ENCODE peak calls at places on chromosomes 16 and 17, in six cellular contexts. T is HCT116, Z is H1, F is K562, V is GM12878, G is HepG2. I is an unnamed sample.
A peak's percentile ranks its signal among the peaks of the same experiment; 100 is the strongest.

GRCh38 chr16:68760671-68761275 is 23.7 kb downstream of the CDH1 start:
- DNase-seq in V (peak; percentile 95), Z (no peak), G (peak; percentile 87), T (no peak), F (peak; percentile 54), I (no peak)

GRCh38 chr16:528111-529011 is 849 bp downstream of the CAPN15 start:
- DNase-seq in Z (no peak), T (no peak), G (no peak), F (peak; percentile 60), V (no peak), I (no peak)

GRCh38 chr16:31451681-31452351 is 7.5 kb upstream of the ARMC5 start:
- DNase-seq in T (peak; percentile 65), Z (no peak), G (peak; percentile 81), V (no peak), F (peak; percentile 69), I (no peak)

GRCh38 chr17:74852237-74853047 is 7.2 kb downstream of the GRIN2C start:
- DNase-seq in T (peak; percentile 27), F (peak; percentile 89), V (no peak), Z (peak; percentile 71), G (peak; percentile 67), I (peak; percentile 72)

GRCh38 chr17:46989637-46990431 is 10.8 kb upstream of the RPRML start:
- DNase-seq in F (no peak), T (no peak), Z (no peak), V (no peak), G (no peak), I (no peak)

GRCh38 chr16:68319185-68319908 is 8.5 kb downstream of the PRMT7 start:
- DNase-seq in G (no peak), T (no peak), V (no peak), Z (no peak), F (no peak), I (no peak)

GRCh38 chr16:22859925-22860324 is 46.0 kb downstream of the HS3ST2 start:
- DNase-seq in V (no peak), Z (peak; percentile 25), G (no peak), T (no peak), F (no peak), I (peak; percentile 71)

GRCh38 chr16:3882531-3882930 is 2.0 kb upstream of the CREBBP start:
- DNase-seq in V (no peak), F (no peak), G (no peak), T (no peak), Z (no peak), I (no peak)

GRCh38 chr17:8785547-8786412 is 13.4 kb downstream of the MFSD6L start:
- DNase-seq in T (peak; percentile 64), G (peak; percentile 47), Z (peak; percentile 78), V (no peak), F (peak; percentile 57), I (peak; percentile 55)
- TF ChIP-seq ZNF274 in T (no peak), G (no peak), Z (no peak), V (no peak), F (no peak), I (no peak)

GRCh38 chr17:29079887-29080286 is 36.9 kb downstream of the PIPOX start:
- DNase-seq in V (no peak), Z (no peak), F (no peak), T (no peak), G (no peak), I (no peak)

GRCh38 chr17:29079433-29079832 is 36.5 kb downstream of the PIPOX start:
- DNase-seq in Z (no peak), F (no peak), G (no peak), T (no peak), V (no peak), I (no peak)

GRCh38 chr17:29076722-29077121 is 33.8 kb downstream of the PIPOX start:
- DNase-seq in T (no peak), Z (no peak), G (no peak), F (no peak), V (no peak), I (no peak)

GRCh38 chr17:29077320-29077719 is 34.4 kb downstream of the PIPOX start:
- DNase-seq in G (no peak), Z (no peak), F (no peak), V (no peak), T (no peak), I (no peak)

DNA sequence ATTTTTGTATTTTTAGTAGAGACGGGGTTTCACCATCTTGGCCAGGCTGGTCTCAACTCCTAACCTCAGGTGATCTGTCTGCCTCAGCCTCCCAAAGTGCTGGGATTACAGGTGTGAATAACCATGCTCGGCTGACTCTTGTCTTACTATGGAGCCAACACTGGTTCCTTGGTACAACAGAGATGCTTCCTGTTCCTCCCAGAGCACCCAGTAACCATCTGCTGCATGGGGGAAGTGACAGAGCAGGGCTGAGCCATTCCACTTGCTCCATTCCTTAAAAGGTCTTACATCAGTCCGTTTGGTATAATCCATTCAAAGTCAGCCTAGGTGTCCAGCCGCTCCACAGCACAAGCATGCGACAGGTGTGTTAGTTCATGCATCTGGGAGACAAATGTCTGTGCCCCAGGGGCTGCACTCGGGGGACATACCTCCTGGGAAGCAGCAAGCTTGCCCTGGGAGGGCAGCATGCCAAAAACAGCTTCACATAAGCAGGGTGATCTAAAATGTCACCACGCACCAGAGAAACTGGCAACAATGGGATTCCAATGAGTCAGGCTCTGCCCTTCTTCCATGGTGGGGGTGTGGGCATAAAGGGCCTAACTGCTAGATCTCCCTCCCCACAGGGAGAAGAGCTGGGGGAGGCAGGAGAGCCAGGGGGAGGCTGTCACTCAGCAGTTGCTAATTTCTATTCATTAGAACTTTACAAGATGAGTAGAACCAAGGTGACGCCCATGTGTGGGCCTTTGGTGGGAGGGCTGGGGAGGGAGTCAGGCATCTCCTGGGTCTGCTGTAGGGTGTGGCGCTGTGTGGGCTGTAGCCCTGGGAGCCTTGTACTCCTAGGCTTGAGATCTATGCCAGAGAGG is 35.5 kb downstream of the PIPOX start:
- DNase-seq in V (no peak), G (no peak), T (peak; percentile 4), Z (no peak), F (no peak), I (no peak)
- TF ChIP-seq ZNF274 in V (no peak), G (no peak), T (no peak), Z (no peak), F (no peak), I (no peak)

DNA sequence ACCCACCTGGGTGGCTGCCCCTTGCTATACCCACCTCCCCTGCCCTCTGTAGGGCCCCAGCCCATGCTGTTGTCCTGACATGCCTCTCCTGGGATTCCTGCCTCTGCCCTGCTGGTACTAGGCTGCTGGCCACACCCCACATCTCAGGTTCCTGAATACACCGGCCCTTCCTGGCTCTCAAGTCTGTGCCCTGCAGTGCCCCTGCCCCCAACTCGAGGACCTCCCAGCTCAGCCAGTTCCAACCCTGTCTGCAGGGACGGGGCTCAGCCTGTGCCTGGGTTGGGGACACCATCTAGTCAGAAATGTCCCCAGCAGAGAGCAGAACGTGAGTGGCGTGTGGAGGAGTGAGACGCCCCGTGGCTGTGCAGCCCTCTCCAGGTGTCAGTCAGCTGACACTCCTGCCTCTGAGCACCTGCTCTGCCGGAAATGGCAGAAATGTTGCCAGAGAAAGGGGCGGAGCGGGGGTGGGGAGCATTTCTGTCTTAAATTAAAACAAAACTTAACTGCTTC is 28.7 kb downstream of the ACSF3 start:
- DNase-seq in G (no peak), V (no peak), T (no peak), Z (no peak), F (no peak), I (no peak)
- TF ChIP-seq ZNF274 in G (no peak), V (no peak), T (no peak), Z (no peak), F (no peak), I (no peak)

DNA sequence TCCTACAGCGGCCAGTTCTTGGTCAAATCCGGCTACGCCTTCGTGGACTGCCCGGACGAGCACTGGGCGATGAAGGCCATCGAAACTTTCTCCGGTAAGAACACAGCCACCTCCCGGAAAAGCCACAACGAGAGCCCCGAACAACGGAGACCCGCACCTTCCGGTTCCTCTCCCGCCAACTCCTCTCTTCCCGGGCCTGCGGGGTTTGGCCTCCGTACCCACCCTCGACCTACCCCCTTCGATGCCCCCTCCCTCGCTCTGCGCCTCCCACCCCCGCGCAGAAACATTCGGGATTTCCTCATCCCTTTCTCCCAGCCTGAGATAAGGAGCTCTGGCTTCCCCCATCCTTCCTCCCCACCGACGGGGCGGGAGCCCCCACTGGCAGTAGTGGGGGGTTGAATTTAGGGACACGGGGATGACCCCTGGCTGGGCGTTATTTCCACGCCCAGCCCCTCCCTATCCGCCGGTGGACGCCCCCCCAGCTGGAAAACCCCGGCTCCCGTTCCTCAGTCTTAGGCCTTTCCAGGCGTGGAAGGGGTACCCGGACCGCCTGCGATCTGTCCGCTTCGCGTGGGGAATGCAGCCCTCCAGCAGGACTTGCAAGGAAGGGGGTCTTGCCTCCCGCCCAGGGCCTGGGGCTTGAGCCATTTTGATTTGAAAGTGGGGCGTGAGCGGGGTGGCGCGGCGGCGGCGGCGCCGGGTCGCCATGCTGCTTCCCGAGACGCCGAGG is 807 bp downstream of the IGF2BP1 start:
- DNase-seq in T (no peak), V (no peak), Z (no peak), F (peak; percentile 70), G (no peak), I (no peak)
- TF ChIP-seq ZNF274 in T (no peak), V (no peak), Z (no peak), F (no peak), G (peak; percentile 37), I (no peak)